ENCODE peak calls at places on chromosome X, in five cellular contexts. Y is Right ventricle myocardium inferior, C is stomach, E is stromal cell of bone marrow, O is bronchial epithelial cell. B is an unnamed sample.

GRCh38 chrX:9189286-9189685 is 155.4 kb upstream of the FAM9B start:
- DNase-seq in Y (no peak), C (no peak), E (no peak), O (no peak), B (no peak)

GRCh38 chrX:48924270-48924669 is 5.4 kb upstream of the PIM2 start:
- DNase-seq in Y (no peak), C (no peak), E (no peak), O (no peak), B (no peak)

GRCh38 chrX:149286940-149287349 is 218.2 kb downstream of the IDS start:
- DNase-seq in Y (no peak), C (peak), E (no peak), O (peak), B (peak)

GRCh38 chrX:48003367-48003757 is 427 bp downstream of the ZNF182 start:
- DNase-seq in Y (no peak), C (no peak), E (no peak), O (no peak), B (no peak)

GRCh38 chrX:39677585-39677984 is 420.2 kb downstream of the BCOR start:
- DNase-seq in Y (no peak), C (no peak), E (no peak), O (no peak), B (no peak)

GRCh38 chrX:36961590-36961989 is 46.6 kb upstream of the FAM47C start:
- DNase-seq in Y (no peak), C (no peak), E (no peak), O (peak), B (no peak)

GRCh38 chrX:24702362-24703184 is 8.9 kb downstream of the POLA1 start:
- DNase-seq in Y (no peak), C (no peak), E (no peak), O (no peak), B (no peak)

GRCh38 chrX:48511561-48511960 is 2.8 kb downstream of the PORCN start:
- DNase-seq in Y (no peak), C (no peak), E (no peak), O (no peak), B (no peak)

GRCh38 chrX:49186125-49187027 is at the start of gene PRICKLE3:
- DNase-seq in Y (peak), C (peak), E (no peak), O (peak), B (peak)

GRCh38 chrX:109840585-109840984 is 107.5 kb upstream of the ACSL4 start:
- DNase-seq in Y (no peak), C (no peak), E (peak), O (peak), B (peak)

GRCh38 chrX:108070891-108071290 is 20.5 kb downstream of the PSMD10 start:
- DNase-seq in Y (no peak), C (no peak), E (no peak), O (peak), B (no peak)

B was measured in Caki2.